ENCODE peak calls at places on chromosomes 5 and 9, in four cellular contexts. O is IMR-90, I is GM12865, C is RWPE1. K is an unnamed sample.

GRCh38 chr5:16992006-16992405 is 55.9 kb upstream of the MYO10 start:
- DNase-seq in O (peak), I (no peak), C (no peak), K (no peak)

GRCh38 chr5:123036391-123037103 is at the start of gene PPIC:
- DNase-seq in O (peak), I (peak), C (peak), K (peak)

GRCh38 chr5:159050408-159051091 is 49.2 kb downstream of the EBF1 start:
- DNase-seq in O (peak), I (peak), C (no peak), K (no peak)

GRCh38 chr9:7363777-7364477 is 435.7 kb downstream of the DMAC1 start:
- DNase-seq in O (no peak), I (no peak), C (no peak), K (no peak)

GRCh38 chr5:78221964-78222451 is 72.5 kb downstream of the AP3B1 start:
- DNase-seq in O (peak), I (peak), C (no peak), K (peak)

GRCh38 chr5:16578474-16578883 is 38.3 kb downstream of the RETREG1 start:
- DNase-seq in O (no peak), I (no peak), C (no peak), K (no peak)

GRCh38 chr9:16828335-16829281 is 41.9 kb downstream of the BNC2 start:
- DNase-seq in O (peak), I (no peak), C (no peak), K (peak)

GRCh38 chr5:134438641-134439621 is 27.2 kb upstream of the CDKN2AIPNL start:
- DNase-seq in O (peak), I (no peak), C (peak), K (peak)

GRCh38 chr9:2260401-2261306 is 245.5 kb downstream of the SMARCA2 start:
- DNase-seq in O (peak), I (no peak), C (peak), K (no peak)

GRCh38 chr5:30194595-30194994 is 998.9 kb upstream of the CDH6 start:
- DNase-seq in O (no peak), I (no peak), C (no peak), K (no peak)

GRCh38 chr9:123299558-123300126 is 31.3 kb upstream of the STRBP start:
- DNase-seq in O (no peak), I (no peak), C (no peak), K (no peak)

GRCh38 chr5:96214442-96215197 is 218.4 kb downstream of the PCSK1 start:
- DNase-seq in O (peak), I (no peak), C (no peak), K (no peak)

GRCh38 chr5:143312822-143313221 is 90.7 kb downstream of the NR3C1 start:
- DNase-seq in O (no peak), I (no peak), C (no peak), K (no peak)

GRCh38 chr9:136354592-136355085 is 8.9 kb downstream of the DNLZ start:
- DNase-seq in O (peak), I (no peak), C (peak), K (no peak)

GRCh38 chr9:125639057-125639456 is 68.0 kb downstream of the MAPKAP1 start:
- DNase-seq in O (no peak), I (no peak), C (no peak), K (no peak)

GRCh38 chr5:78920604-78921003 is 64.5 kb downstream of the ARSB start:
- DNase-seq in O (peak), I (no peak), C (no peak), K (no peak)

GRCh38 chr5:76607353-76607871 is 15.8 kb downstream of the F2RL2 start:
- DNase-seq in O (peak), I (no peak), C (no peak), K (no peak)

GRCh38 chr5:10702040-10702629 is 58.9 kb downstream of the DAP start:
- DNase-seq in O (peak), I (no peak), C (peak), K (peak)

GRCh38 chr5:87645241-87645640 is 232.5 kb upstream of the CCNH start:
- DNase-seq in O (no peak), I (no peak), C (no peak), K (no peak)

GRCh38 chr9:6552033-6552737 is 93.3 kb downstream of the GLDC start:
- DNase-seq in O (peak), I (no peak), C (no peak), K (peak)

GRCh38 chr9:81890104-81890503 is 38.1 kb upstream of the SPATA31D4 start:
- DNase-seq in O (no peak), I (no peak), C (no peak), K (no peak)

GRCh38 chr5:57662991-57663390 is 180.4 kb upstream of the ACTBL2 start:
- DNase-seq in O (peak), I (no peak), C (no peak), K (no peak)

GRCh38 chr5:112312295-112312694 is 106.8 kb downstream of the EPB41L4A start:
- DNase-seq in O (no peak), I (no peak), C (no peak), K (no peak)

GRCh38 chr5:135243194-135244191 is 155.5 kb downstream of the MACROH2A1 start:
- DNase-seq in O (no peak), I (no peak), C (no peak), K (no peak)

GRCh38 chr5:14834062-14834461 is 37.5 kb downstream of the ANKH start:
- DNase-seq in O (no peak), I (no peak), C (no peak), K (no peak)

GRCh38 chr5:14834584-14835540 is 36.7 kb downstream of the ANKH start:
- DNase-seq in O (no peak), I (no peak), C (no peak), K (no peak)

GRCh38 chr5:14842117-14842516 is 29.5 kb downstream of the ANKH start:
- DNase-seq in O (no peak), I (no peak), C (no peak), K (no peak)

GRCh38 chr5:14840624-14841023 is 31.0 kb downstream of the ANKH start:
- DNase-seq in O (no peak), I (no peak), C (no peak), K (no peak)

GRCh38 chr5:14838396-14839319 is 32.9 kb downstream of the ANKH start:
- DNase-seq in O (no peak), I (no peak), C (no peak), K (no peak)
- TF ChIP-seq CTCF in O (no peak), I (no peak), C (no peak), K (no peak)

GRCh38 chr5:108451269-108451668 is 69.4 kb upstream of the FBXL17 start:
- DNase-seq in O (no peak), I (peak), C (no peak), K (no peak)
- TF ChIP-seq CTCF in O (no peak), I (peak), C (no peak), K (no peak)

GRCh38 chr5:161925960-161926359 is 78.0 kb downstream of the GABRA1 start:
- DNase-seq in O (no peak), I (peak), C (no peak), K (no peak)
- TF ChIP-seq CTCF in O (no peak), I (peak), C (no peak), K (no peak)

DNA sequence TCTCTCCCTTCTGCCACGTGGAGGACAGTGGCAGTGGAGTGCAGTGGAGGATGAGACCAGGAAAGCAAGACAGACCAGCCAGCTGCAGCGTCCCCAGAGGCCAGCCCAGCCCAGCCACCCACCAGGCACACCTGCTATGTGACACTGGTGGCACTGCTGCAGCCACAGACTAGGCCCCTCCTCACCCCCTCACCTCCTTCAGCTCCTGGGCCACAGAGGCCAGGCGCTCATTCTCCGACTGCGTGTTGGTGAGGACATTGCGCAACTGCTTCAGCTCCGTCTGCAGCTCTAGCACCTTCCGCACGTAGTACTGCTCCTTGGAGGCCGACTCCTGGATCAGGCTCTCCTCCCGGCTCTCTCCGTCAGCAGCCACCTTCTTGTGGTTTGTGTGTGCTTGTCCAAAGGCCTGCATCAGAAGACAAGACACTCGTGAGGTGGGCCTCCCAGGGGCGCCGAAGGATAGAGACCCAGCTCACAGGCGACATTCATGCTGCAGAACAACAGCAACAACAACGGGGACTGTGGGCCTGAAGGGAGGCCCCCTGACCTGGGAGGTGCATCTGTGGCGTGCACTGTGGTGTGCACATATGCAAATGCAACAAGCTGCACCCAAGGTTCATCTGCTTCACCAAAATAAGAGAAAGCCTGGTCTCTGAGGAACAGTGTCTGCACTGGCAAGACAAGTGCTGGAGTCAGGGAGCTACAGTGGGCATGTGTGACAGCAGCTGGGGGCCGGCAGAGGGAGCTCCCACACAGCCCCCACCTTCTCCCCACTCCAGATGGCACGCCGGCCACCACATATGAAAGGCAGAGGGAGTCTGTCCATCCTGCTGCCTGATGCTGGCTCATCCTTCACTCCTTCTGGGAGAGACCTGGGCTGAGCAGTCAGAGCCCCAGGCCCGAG is 35.5 kb downstream of the BICD2 start:
- DNase-seq in O (peak), I (peak), C (no peak), K (no peak)
- TF ChIP-seq CTCF in O (peak), I (peak), C (no peak), K (peak)

GRCh38 chr5:926416-927171 is 33.9 kb downstream of the TRIP13 start:
- DNase-seq in O (no peak), I (no peak), C (peak), K (no peak)
- TF ChIP-seq CTCF in O (peak), I (peak), C (peak), K (peak)

GRCh38 chr5:6525910-6526309 is 77.3 kb downstream of the UBE2QL1 start:
- DNase-seq in O (peak), I (peak), C (no peak), K (no peak)
- TF ChIP-seq CTCF in O (no peak), I (peak), C (no peak), K (peak)

K was measured in AG09319.